ENCODE peak calls at places on chromosome 3, in ten cellular contexts. U is glomerular endothelial cell; T is cardiac fibroblast; S is stimulated activated CD4-positive, alpha-beta T cell treated with anti-CD3 and anti-CD28 coated beads, Interleukin-1b, Interleukin-23, amount 100 ng/mL, for 4 hours; H is globus pallidus; L is activated T-cell treated with anti-CD3 and anti-CD28 coated beads, Interleukin-2, amount 50 U/mL, for 4 hours; F is CD4-positive, alpha-beta T cell; X is HFF-Myc; P is activated CD4-positive, alpha-beta T cell treated with anti-CD3 and anti-CD28 coated beads, Interleukin-2, amount 10 ng/mL, durations not matched to agents 7 days and 5 days; K is hypothalamus. D is an unnamed sample.

GRCh38 chr3:45088959-45089358 is 57.2 kb downstream of the CDCP1 start:
- DNase-seq in U (no peak), T (no peak), S (no peak), H (no peak), L (no peak), F (no peak), X (no peak), P (no peak), K (no peak), D (no peak)

GRCh38 chr3:137946341-137946973 is 63.5 kb upstream of the CLDN18 start:
- DNase-seq in U (peak; percentile 52), T (peak; percentile 80), S (peak; percentile 34), H (peak; percentile 48), L (peak; percentile 31), F (peak; percentile 15), X (peak; percentile 36), P (peak; percentile 62), K (no peak), D (peak; percentile 87)

GRCh38 chr3:153209596-153209995 is 47.6 kb downstream of the RAP2B start:
- DNase-seq in U (no peak), T (peak; percentile 81), S (no peak), H (no peak), L (no peak), F (no peak), X (peak; percentile 30), P (no peak), K (no peak), D (no peak)

GRCh38 chr3:185423178-185423577 is 60.2 kb downstream of the MAP3K13 start:
- DNase-seq in U (no peak), T (peak; percentile 37), S (no peak), H (no peak), L (no peak), F (no peak), X (no peak), P (no peak), K (no peak), D (no peak)

GRCh38 chr3:15427182-15427880 is at the start of the genes EAF1 and METTL6:
- DNase-seq in U (no peak), T (peak; percentile 78), S (peak; percentile 70), H (peak; percentile 79), L (peak; percentile 79), F (peak; percentile 79), X (peak; percentile 22), P (peak; percentile 90), K (peak; percentile 47), D (peak; percentile 78)

GRCh38 chr3:73933585-73933984 is 308.8 kb upstream of the PDZRN3 start:
- DNase-seq in U (no peak), T (no peak), S (no peak), H (no peak), L (no peak), F (no peak), X (no peak), P (no peak), K (no peak), D (no peak)

GRCh38 chr3:53970656-53971055 is 79.0 kb upstream of the SELENOK start:
- DNase-seq in U (no peak), T (no peak), S (no peak), H (no peak), L (no peak), F (no peak), X (no peak), P (no peak), K (no peak), D (no peak)

GRCh38 chr3:57646723-57647122 is 46.2 kb downstream of the DENND6A start:
- DNase-seq in U (no peak), T (peak; percentile 71), S (no peak), H (no peak), L (no peak), F (no peak), X (peak; percentile 14), P (no peak), K (no peak), D (peak; percentile 49)

GRCh38 chr3:16177962-16178627 is 3.6 kb downstream of the GALNT15 start:
- DNase-seq in U (no peak), T (peak; percentile 86), S (peak; percentile 38), H (peak; percentile 86), L (peak; percentile 42), F (peak; percentile 35), X (peak; percentile 52), P (peak; percentile 61), K (no peak), D (peak; percentile 78)

D was measured in SK-MEL-5.